ENCODE peak calls at places on chromosomes 13 and 19, in seven cellular contexts. One of them, this sample, is unnamed.

GRCh38 chr19:36417752-36418286 is 625 bp downstream of the ZFP82 start:
- DNase-seq in NCI-H446: no peak
- DNase-seq in fibroblast of mammary gland: no peak
- DNase-seq in T-helper 2 cell: no peak
- DNase-seq in iPS-NIHi11: no peak
- DNase-seq in neural progenitor cell: peak; percentile 63
- DNase-seq in DMS53: no peak
- DNase-seq in this sample: no peak

GRCh38 chr19:46493236-46494114 is 2.2 kb downstream of the PNMA8B start:
- DNase-seq in NCI-H446: no peak
- DNase-seq in fibroblast of mammary gland: no peak
- DNase-seq in T-helper 2 cell: no peak
- DNase-seq in iPS-NIHi11: peak; percentile 37
- DNase-seq in neural progenitor cell: peak; percentile 62
- DNase-seq in DMS53: peak; percentile 51
- DNase-seq in this sample: peak; percentile 67

GRCh38 chr19:35712529-35712909 is 5.3 kb upstream of the KMT2B start:
- DNase-seq in NCI-H446: no peak
- DNase-seq in fibroblast of mammary gland: no peak
- DNase-seq in T-helper 2 cell: no peak
- DNase-seq in iPS-NIHi11: no peak
- DNase-seq in neural progenitor cell: no peak
- DNase-seq in DMS53: no peak
- DNase-seq in this sample: no peak

GRCh38 chr13:64591981-64592380 is 2638.2 kb downstream of the PCDH9 start:
- DNase-seq in NCI-H446: no peak
- DNase-seq in fibroblast of mammary gland: peak; percentile 3
- DNase-seq in T-helper 2 cell: no peak
- DNase-seq in iPS-NIHi11: no peak
- DNase-seq in neural progenitor cell: no peak
- DNase-seq in DMS53: no peak
- DNase-seq in this sample: no peak

GRCh38 chr13:63336549-63336948 is 1920.9 kb upstream of the PCDH20 start:
- DNase-seq in NCI-H446: no peak
- DNase-seq in fibroblast of mammary gland: no peak
- DNase-seq in T-helper 2 cell: no peak
- DNase-seq in iPS-NIHi11: no peak
- DNase-seq in neural progenitor cell: no peak
- DNase-seq in DMS53: no peak
- DNase-seq in this sample: no peak

GRCh38 chr19:12065100-12065538 is 588 bp downstream of the ZNF844 start:
- DNase-seq in NCI-H446: no peak
- DNase-seq in fibroblast of mammary gland: peak; percentile 47
- DNase-seq in T-helper 2 cell: no peak
- DNase-seq in iPS-NIHi11: no peak
- DNase-seq in neural progenitor cell: no peak
- DNase-seq in DMS53: peak; percentile 58
- DNase-seq in this sample: peak; percentile 79

GRCh38 chr19:19207637-19208582 is 3.8 kb upstream of the NCAN start:
- DNase-seq in NCI-H446: peak; percentile 26
- DNase-seq in fibroblast of mammary gland: no peak
- DNase-seq in T-helper 2 cell: no peak
- DNase-seq in iPS-NIHi11: no peak
- DNase-seq in neural progenitor cell: no peak
- DNase-seq in DMS53: no peak
- DNase-seq in this sample: no peak

GRCh38 chr13:43232866-43233265 is 209.5 kb downstream of the DNAJC15 start:
- DNase-seq in NCI-H446: peak; percentile 92
- DNase-seq in fibroblast of mammary gland: peak; percentile 96
- DNase-seq in T-helper 2 cell: no peak
- DNase-seq in iPS-NIHi11: no peak
- DNase-seq in neural progenitor cell: no peak
- DNase-seq in DMS53: no peak
- DNase-seq in this sample: no peak

GRCh38 chr19:7326105-7326877 is 22.4 kb upstream of the ARHGEF18 start:
- DNase-seq in NCI-H446: no peak
- DNase-seq in fibroblast of mammary gland: peak; percentile 36
- DNase-seq in T-helper 2 cell: no peak
- DNase-seq in iPS-NIHi11: peak; percentile 56
- DNase-seq in neural progenitor cell: peak; percentile 38
- DNase-seq in DMS53: peak; percentile 50
- DNase-seq in this sample: no peak

GRCh38 chr13:95117092-95117491 is 184.2 kb downstream of the ABCC4 start:
- DNase-seq in NCI-H446: no peak
- DNase-seq in fibroblast of mammary gland: no peak
- DNase-seq in T-helper 2 cell: no peak
- DNase-seq in iPS-NIHi11: no peak
- DNase-seq in neural progenitor cell: no peak
- DNase-seq in DMS53: peak; percentile 19
- DNase-seq in this sample: no peak

GRCh38 chr19:4575978-4576933 is 16.8 kb upstream of the SEMA6B start:
- DNase-seq in NCI-H446: peak; percentile 62
- DNase-seq in fibroblast of mammary gland: peak; percentile 63
- DNase-seq in T-helper 2 cell: peak; percentile 59
- DNase-seq in iPS-NIHi11: peak; percentile 71
- DNase-seq in neural progenitor cell: peak; percentile 69
- DNase-seq in DMS53: peak; percentile 50
- DNase-seq in this sample: peak; percentile 71

GRCh38 chr13:113361406-113361805 is 2.5 kb downstream of the GRTP1 start:
- DNase-seq in NCI-H446: no peak
- DNase-seq in fibroblast of mammary gland: no peak
- DNase-seq in T-helper 2 cell: no peak
- DNase-seq in iPS-NIHi11: no peak
- DNase-seq in neural progenitor cell: no peak
- DNase-seq in DMS53: no peak
- DNase-seq in this sample: no peak

GRCh38 chr19:10505583-10506229 is 2.5 kb upstream of the KEAP1 start:
- DNase-seq in NCI-H446: peak; percentile 41
- DNase-seq in fibroblast of mammary gland: peak; percentile 69
- DNase-seq in T-helper 2 cell: peak; percentile 66
- DNase-seq in iPS-NIHi11: peak; percentile 72
- DNase-seq in neural progenitor cell: peak; percentile 83
- DNase-seq in DMS53: peak; percentile 85
- DNase-seq in this sample: peak; percentile 63

This sample was measured in retina.